ENCODE peak calls at places on chromosomes 4 and X, in four cellular contexts. L is iPS DF 6.9, B is neural crest cell, M is T-cell. V is an unnamed sample.

GRCh38 chrX:39688576-39689373 is 409.0 kb downstream of the BCOR start:
- DNase-seq in L (no peak), B (peak; percentile 58), M (no peak), V (peak; percentile 60)

GRCh38 chr4:23361453-23361852 is 528.4 kb downstream of the PPARGC1A start:
- DNase-seq in L (no peak), B (no peak), M (no peak), V (no peak)

GRCh38 chrX:65607070-65607742 is 60.2 kb upstream of the MSN start:
- DNase-seq in L (no peak), B (no peak), M (no peak), V (no peak)

GRCh38 chr4:185254434-185254833 is 45.0 kb downstream of the SNX25 start:
- DNase-seq in L (no peak), B (no peak), M (peak; percentile 1), V (no peak)

GRCh38 chr4:177175473-177175872 is 134.2 kb upstream of the NEIL3 start:
- DNase-seq in L (no peak), B (no peak), M (no peak), V (no peak)

GRCh38 chr4:74157116-74157742 is 689 bp upstream of the MTHFD2L start:
- DNase-seq in L (peak; percentile 2), B (no peak), M (no peak), V (no peak)

GRCh38 chr4:132297346-132297745 is 851.7 kb upstream of the PCDH10 start:
- DNase-seq in L (no peak), B (no peak), M (no peak), V (no peak)

GRCh38 chr4:69092190-69092589 is 4.1 kb upstream of the UGT2B7 start:
- DNase-seq in L (no peak), B (no peak), M (no peak), V (no peak)

GRCh38 chr4:128796934-128797333 is 12.6 kb upstream of the JADE1 start:
- DNase-seq in L (no peak), B (no peak), M (no peak), V (no peak)

GRCh38 chrX:134654398-134655012 is 3.8 kb downstream of the PLAC1 start:
- DNase-seq in L (no peak), B (no peak), M (no peak), V (no peak)

GRCh38 chrX:65407157-65407626 is 127.4 kb downstream of the LAS1L start:
- DNase-seq in L (no peak), B (no peak), M (no peak), V (peak; percentile 15)

GRCh38 chrX:13092455-13092941 is 48.1 kb upstream of the FAM9C start:
- DNase-seq in L (no peak), B (no peak), M (peak; percentile 83), V (no peak)

GRCh38 chrX:153708415-153708814 is 15.8 kb downstream of the BCAP31 start:
- DNase-seq in L (no peak), B (peak; percentile 62), M (no peak), V (no peak)

GRCh38 chr4:123856689-123857545 is 460.3 kb downstream of the SPRY1 start:
- DNase-seq in L (peak; percentile 9), B (peak; percentile 42), M (no peak), V (peak; percentile 55)